ENCODE peak calls at places on chromosomes 4 and X, in four cellular contexts. Y is GM23248, Q is PC-3, K is tibial nerve. G is an unnamed sample.

GRCh38 chr4:40196724-40197281 is at the start of gene RHOH:
- DNase-seq in K (no peak), Q (no peak), Y (no peak), G (no peak)

GRCh38 chr4:26005764-26006163 is 91.7 kb downstream of the SMIM20 start:
- DNase-seq in K (no peak), Q (no peak), Y (no peak), G (no peak)

GRCh38 chr4:8267077-8267476 is 2.5 kb upstream of the HTRA3 start:
- DNase-seq in Y (peak), K (peak), Q (peak), G (peak)

GRCh38 chr4:2583517-2583916 is 47.1 kb downstream of the FAM193A start:
- DNase-seq in K (no peak), Q (peak), Y (peak), G (no peak)

GRCh38 chr4:56197387-56197786 is 189.9 kb downstream of the AASDH start:
- DNase-seq in K (no peak), Q (peak), Y (peak), G (no peak)

GRCh38 chr4:11182586-11183357 is 245.9 kb downstream of the HS3ST1 start:
- DNase-seq in Q (peak), K (no peak), Y (peak), G (no peak)

GRCh38 chr4:93897559-93897958 is 69.0 kb downstream of the ATOH1 start:
- DNase-seq in K (no peak), Q (peak), Y (peak), G (no peak)

GRCh38 chr4:73259552-73260140 is 1.0 kb upstream of the ANKRD17 start:
- DNase-seq in Q (no peak), Y (peak), K (no peak), G (no peak)

GRCh38 chr4:98476891-98477290 is 181.5 kb downstream of the TSPAN5 start:
- DNase-seq in K (no peak), Y (no peak), Q (no peak), G (no peak)

GRCh38 chrX:86946569-86946968 is 571.0 kb upstream of the KLHL4 start:
- DNase-seq in Y (peak), K (no peak), Q (peak), G (no peak)

GRCh38 chrX:15344106-15344505 is 8.8 kb upstream of the PIGA start:
- DNase-seq in Y (no peak), Q (no peak), K (no peak), G (no peak)

GRCh38 chr4:74178798-74179197 is 20.9 kb downstream of the MTHFD2L start:
- DNase-seq in Q (no peak), K (no peak), Y (no peak), G (no peak)

GRCh38 chr4:157170321-157170720 is 50.2 kb upstream of the GRIA2 start:
- DNase-seq in Q (no peak), Y (no peak), K (no peak), G (no peak)

GRCh38 chr4:142314686-142315085 is 531.4 kb downstream of the INPP4B start:
- DNase-seq in Q (no peak), K (no peak), Y (no peak), G (no peak)

GRCh38 chrX:56498756-56499155 is 64.7 kb upstream of the UBQLN2 start:
- DNase-seq in Q (peak), Y (no peak), K (no peak), G (no peak)

GRCh38 chrX:137549846-137550534 is 15.9 kb upstream of the ZIC3 start:
- DNase-seq in Y (no peak), K (no peak), Q (no peak), G (no peak)

GRCh38 chrX:65726708-65727107 is 59.3 kb downstream of the MSN start:
- DNase-seq in Q (no peak), Y (no peak), K (no peak), G (no peak)

GRCh38 chrX:113868169-113868568 is 715.7 kb upstream of the HTR2C start:
- DNase-seq in K (no peak), Q (no peak), Y (no peak), G (no peak)

GRCh38 chr4:4443821-4444220 is 56.9 kb downstream of the NSG1 start:
- DNase-seq in Q (peak), Y (peak), K (no peak), G (no peak)

GRCh38 chr4:4603592-4603991 is 61.7 kb upstream of the STX18 start:
- DNase-seq in K (no peak), Q (no peak), Y (no peak), G (no peak)

GRCh38 chr4:65668201-65669007 is 1.9 kb downstream of the EPHA5 start:
- DNase-seq in Q (peak), K (peak), Y (peak), G (no peak)

GRCh38 chrX:19342331-19342906 is 1.3 kb upstream of the PDHA1 start:
- DNase-seq in K (no peak), Y (peak), Q (peak), G (no peak)

GRCh38 chrX:68196939-68197791 is 236.1 kb downstream of the OPHN1 start:
- DNase-seq in Y (peak), K (peak), Q (peak), G (no peak)

GRCh38 chr4:24764305-24764704 is 31.1 kb upstream of the SOD3 start:
- DNase-seq in Y (no peak), K (no peak), Q (no peak), G (no peak)
- H3K4me3 ChIP-seq in Y (no peak), K (no peak), Q (no peak), G (no peak)

GRCh38 chr4:110877728-110878382 is 255.0 kb upstream of the PITX2 start:
- DNase-seq in Y (no peak), K (no peak), Q (no peak), G (no peak)

GRCh38 chr4:110878992-110879391 is 256.1 kb upstream of the PITX2 start:
- DNase-seq in Q (no peak), Y (no peak), K (no peak), G (no peak)

GRCh38 chr4:110878413-110878812 is 255.5 kb upstream of the PITX2 start:
- DNase-seq in K (no peak), Y (peak), Q (no peak), G (no peak)

DNA sequence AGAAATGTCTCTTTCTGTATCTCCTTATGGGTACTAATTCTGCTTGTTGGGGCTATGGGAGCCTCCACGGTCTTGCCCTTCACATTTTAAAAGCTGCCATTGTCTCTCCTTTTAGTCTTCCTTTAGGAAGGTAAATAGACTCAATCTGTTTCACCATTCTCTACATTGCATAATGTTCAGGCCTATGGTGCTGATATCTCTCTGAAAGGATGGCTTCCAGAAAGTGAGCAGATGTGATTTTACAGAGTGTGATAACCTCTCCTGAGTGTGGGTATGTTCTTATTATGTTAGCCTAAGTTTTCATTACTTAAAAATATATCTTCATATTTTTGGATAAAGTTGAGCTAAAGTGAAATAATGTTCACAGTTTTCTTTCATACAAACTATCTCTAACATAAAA is 254.0 kb upstream of the PITX2 start:
- DNase-seq in Q (no peak), Y (no peak), K (no peak), G (no peak)
- H3K4me3 ChIP-seq in Q (no peak), Y (no peak), K (no peak), G (no peak)

DNA sequence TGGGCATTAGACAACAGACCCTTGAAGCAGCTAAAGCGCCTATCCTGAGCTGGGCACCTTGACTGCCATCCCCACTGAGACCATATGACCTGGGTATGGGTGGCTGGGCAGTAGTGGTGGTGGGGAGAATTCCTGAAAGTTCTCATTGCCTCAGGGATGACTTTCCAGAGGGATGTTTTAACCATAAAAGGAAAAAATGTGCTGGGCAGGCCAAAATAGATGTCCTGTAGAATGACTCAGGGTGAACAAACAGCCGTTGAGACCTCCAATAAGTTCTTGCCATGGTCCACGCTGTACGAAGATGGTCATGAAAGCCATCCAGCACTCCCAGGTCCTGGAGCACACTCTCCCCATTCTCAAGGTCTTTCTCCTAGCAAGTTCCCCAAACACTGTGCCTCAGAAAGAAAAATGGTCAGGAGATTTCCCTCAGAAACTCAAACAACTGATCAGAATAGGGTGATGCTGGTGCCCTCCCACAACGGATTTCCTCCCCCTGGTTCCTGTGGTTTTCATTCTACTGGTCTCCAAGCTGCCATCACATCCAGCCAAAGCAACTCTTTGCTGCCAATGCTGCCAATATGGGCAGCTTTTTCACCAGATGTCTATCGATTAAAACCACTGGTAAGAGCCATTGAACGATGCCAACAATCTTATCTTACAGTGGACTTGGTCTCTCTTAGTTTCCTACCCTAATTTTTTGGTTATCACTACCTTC is 11.2 kb downstream of the CDKN2AIP start:
- DNase-seq in Q (no peak), Y (no peak), K (no peak), G (no peak)
- H3K4me3 ChIP-seq in Q (no peak), Y (no peak), K (no peak), G (no peak)

GRCh38 chr4:41865981-41866798 is 69.0 kb upstream of the TMEM33 start:
- DNase-seq in Q (no peak), Y (no peak), K (no peak), G (peak)

GRCh38 chr4:41866799-41867677 is 68.2 kb upstream of the TMEM33 start:
- DNase-seq in K (no peak), Y (no peak), Q (no peak), G (peak)

DNA sequence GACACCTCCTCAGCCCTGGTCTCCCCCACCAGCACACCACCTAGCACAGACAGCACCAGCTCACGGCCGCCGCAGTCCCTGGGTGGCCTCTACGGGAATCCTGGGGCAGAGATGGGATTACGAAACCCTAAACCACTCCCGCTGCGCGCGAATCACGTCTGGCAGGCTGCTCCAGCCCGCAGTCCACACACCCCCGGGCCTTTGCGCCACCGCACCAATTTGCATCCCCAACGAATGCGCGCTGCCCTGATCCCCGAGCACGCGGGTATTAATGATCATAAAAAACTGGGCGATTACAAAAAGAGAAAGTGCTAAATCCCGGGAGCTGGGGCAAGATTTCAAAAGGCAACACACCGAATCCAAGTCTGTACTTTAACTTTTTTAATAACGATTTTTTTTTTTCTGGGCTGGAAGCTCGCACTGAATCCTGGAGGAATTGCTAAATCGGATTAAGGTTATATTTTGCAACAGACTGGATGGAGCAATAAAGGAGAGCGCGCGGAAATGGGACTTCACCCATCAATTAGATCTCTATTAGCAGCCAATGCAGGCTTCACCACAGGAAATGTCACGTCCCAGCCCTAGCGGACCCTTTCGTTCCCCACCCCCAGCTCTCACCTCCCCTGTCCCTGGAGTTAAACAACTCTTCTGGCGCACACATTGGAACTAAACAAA is 69.8 kb upstream of the TMEM33 start:
- DNase-seq in Q (no peak), Y (peak), K (no peak), G (peak)
- H3K4me3 ChIP-seq in Q (no peak), Y (no peak), K (no peak), G (no peak)

GRCh38 chrX:133913009-133913408 is 72.4 kb downstream of the GPC3 start:
- DNase-seq in Y (no peak), Q (no peak), K (no peak), G (no peak)
- H3K4me3 ChIP-seq in Y (no peak), Q (no peak), K (no peak), G (no peak)

GRCh38 chrX:10709276-10709675 is 88.9 kb upstream of the MID1 start:
- DNase-seq in Q (peak), K (no peak), Y (no peak), G (no peak)
- H3K4me3 ChIP-seq in Q (no peak), K (no peak), Y (no peak), G (no peak)

GRCh38 chrX:140709421-140709846 is at the start of gene LINC00632:
- DNase-seq in Q (no peak), Y (no peak), K (no peak), G (no peak)

GRCh38 chrX:140713174-140713539 is 3.6 kb downstream of the LINC00632 start:
- DNase-seq in Q (no peak), Y (no peak), K (no peak), G (no peak)

GRCh38 chrX:140710710-140711109 is 1.2 kb downstream of the LINC00632 start:
- DNase-seq in K (no peak), Q (no peak), Y (peak), G (no peak)

GRCh38 chrX:140715787-140716186 is 6.2 kb downstream of the LINC00632 start:
- DNase-seq in Y (no peak), K (no peak), Q (peak), G (no peak)

GRCh38 chrX:140712413-140713173 is 3.0 kb downstream of the LINC00632 start:
- DNase-seq in Y (peak), K (no peak), Q (peak), G (peak)
- H3K4me3 ChIP-seq in Y (peak), K (peak), Q (peak), G (no peak)

G was measured in left lung.